ENCODE peak calls at places on chromosomes 2 and 18, in seven cellular contexts. M is breast epithelium, V is stomach, L is Peyer's patch, H is gastrocnemius medialis, D is upper lobe of left lung, P is prostate gland. U is an unnamed sample.
A peak's percentile ranks its signal among the peaks of the same experiment; 100 is the strongest.

GRCh38 chr2:206457188-206457634 is 13.9 kb downstream of the ADAM23 start:
- DNase-seq in M (no peak), V (no peak), L (no peak), H (no peak), D (no peak), P (no peak), U (no peak)

GRCh38 chr2:192030289-192030688 is 164.4 kb downstream of the TMEFF2 start:
- DNase-seq in M (no peak), V (no peak), L (no peak), H (no peak), D (no peak), P (no peak), U (no peak)

GRCh38 chr2:189421644-189422043 is 19.6 kb upstream of the WDR75 start:
- DNase-seq in M (no peak), V (no peak), L (no peak), H (no peak), D (no peak), P (no peak), U (no peak)

GRCh38 chr2:235555356-235555755 is 61.5 kb downstream of the AGAP1 start:
- DNase-seq in M (no peak), V (no peak), L (no peak), H (no peak), D (no peak), P (no peak), U (no peak)

GRCh38 chr2:65296971-65297370 is 69.3 kb downstream of the ACTR2 start:
- DNase-seq in M (no peak), V (no peak), L (no peak), H (no peak), D (no peak), P (no peak), U (no peak)

GRCh38 chr2:59734743-59735142 is 818.7 kb downstream of the BCL11A start:
- DNase-seq in M (no peak), V (no peak), L (no peak), H (no peak), D (no peak), P (no peak), U (no peak)

GRCh38 chr2:122822319-122822718 is 1066.9 kb downstream of the TSN start:
- DNase-seq in M (no peak), V (no peak), L (no peak), H (no peak), D (no peak), P (no peak), U (no peak)

GRCh38 chr2:210617732-210618330 is 61.4 kb downstream of the CPS1 start:
- DNase-seq in M (no peak), V (no peak), L (no peak), H (no peak), D (no peak), P (no peak), U (peak; percentile 22)

GRCh38 chr2:38720613-38721241 is 30.4 kb downstream of the SRSF7 start:
- DNase-seq in M (peak; percentile 93), V (peak; percentile 60), L (peak; percentile 53), H (peak; percentile 88), D (peak; percentile 46), P (peak; percentile 68), U (no peak)

GRCh38 chr18:29378739-29379138 is 1201.8 kb upstream of the CDH2 start:
- DNase-seq in M (no peak), V (no peak), L (no peak), H (no peak), D (no peak), P (no peak), U (no peak)

GRCh38 chr2:7992612-7993596 is 689.0 kb upstream of the ID2 start:
- DNase-seq in M (no peak), V (no peak), L (no peak), H (no peak), D (no peak), P (no peak), U (peak; percentile 24)

GRCh38 chr2:12931211-12931844 is 214.6 kb downstream of the TRIB2 start:
- DNase-seq in M (no peak), V (no peak), L (no peak), H (no peak), D (no peak), P (peak; percentile 10), U (peak; percentile 14)

GRCh38 chr2:18830962-18831361 is 241.6 kb upstream of the NT5C1B start:
- DNase-seq in M (no peak), V (no peak), L (no peak), H (no peak), D (no peak), P (peak; percentile 24), U (no peak)

GRCh38 chr2:71782323-71782722 is 329.0 kb downstream of the DYSF start:
- DNase-seq in M (no peak), V (no peak), L (no peak), H (no peak), D (no peak), P (peak; percentile 1), U (no peak)

GRCh38 chr2:102975996-102976636 is 214.3 kb downstream of the TMEM182 start:
- DNase-seq in M (no peak), V (no peak), L (no peak), H (peak; percentile 30), D (no peak), P (no peak), U (no peak)

GRCh38 chr2:168244318-168244717 is 3.1 kb downstream of the STK39 start:
- DNase-seq in M (no peak), V (peak; percentile 52), L (peak; percentile 68), H (no peak), D (no peak), P (peak; percentile 67), U (no peak)

GRCh38 chr2:170238776-170239175 is 60.8 kb downstream of the MYO3B start:
- DNase-seq in M (no peak), V (no peak), L (no peak), H (no peak), D (no peak), P (no peak), U (no peak)

GRCh38 chr18:8757598-8757997 is 52.2 kb downstream of the MTCL1 start:
- DNase-seq in M (no peak), V (no peak), L (no peak), H (no peak), D (no peak), P (no peak), U (no peak)

GRCh38 chr2:45469314-45470099 is 141.6 kb downstream of the SRBD1 start:
- DNase-seq in M (no peak), V (no peak), L (no peak), H (no peak), D (no peak), P (peak; percentile 53), U (no peak)

GRCh38 chr2:26855516-26855915 is 7.6 kb downstream of the DPYSL5 start:
- DNase-seq in M (no peak), V (no peak), L (no peak), H (no peak), D (no peak), P (no peak), U (no peak)

GRCh38 chr2:25374411-25374810 is 32.7 kb upstream of the DNMT3A start:
- DNase-seq in M (peak; percentile 7), V (no peak), L (peak; percentile 24), H (no peak), D (no peak), P (no peak), U (no peak)

GRCh38 chr2:187527262-187527661 is 27.0 kb downstream of the TFPI start:
- DNase-seq in M (no peak), V (no peak), L (no peak), H (no peak), D (no peak), P (no peak), U (no peak)

GRCh38 chr18:13070460-13070859 is 79.3 kb downstream of the CEP192 start:
- DNase-seq in M (no peak), V (no peak), L (no peak), H (no peak), D (no peak), P (no peak), U (no peak)

GRCh38 chr18:45652703-45653490 is 37.6 kb downstream of the SLC14A2 start:
- DNase-seq in M (no peak), V (no peak), L (no peak), H (no peak), D (no peak), P (no peak), U (peak; percentile 93)

GRCh38 chr2:234446404-234447076 is 50.3 kb downstream of the ARL4C start:
- DNase-seq in M (peak; percentile 79), V (peak; percentile 60), L (peak; percentile 94), H (peak; percentile 60), D (peak; percentile 50), P (peak; percentile 67), U (no peak)
- TF ChIP-seq POLR2A in M (no peak), V (no peak), L (peak; percentile 25), H (peak; percentile 34), D (peak; percentile 72), P (peak; percentile 18), U (no peak)

DNA sequence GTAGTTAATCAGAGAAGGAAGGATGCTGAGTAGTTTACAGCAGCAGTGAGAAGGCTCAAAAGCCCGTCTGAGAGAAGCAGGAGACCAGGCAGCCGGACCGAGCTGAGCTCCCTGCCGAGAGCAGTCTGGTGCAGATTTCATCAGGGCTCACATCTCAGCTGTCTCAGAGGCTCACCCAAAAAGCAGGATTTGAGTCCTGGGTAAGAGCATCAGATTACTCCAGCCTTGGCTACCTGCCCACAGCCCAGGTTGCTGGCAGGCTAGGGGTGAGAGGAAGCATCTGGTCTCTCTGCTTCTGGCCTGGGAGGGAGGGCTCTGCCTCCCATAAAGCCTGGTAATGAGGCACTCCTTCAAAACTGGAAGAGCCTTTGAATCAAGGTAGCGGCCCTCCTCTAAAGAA is 140.5 kb downstream of the ST6GAL2 start:
- DNase-seq in M (no peak), V (no peak), L (no peak), H (no peak), D (no peak), P (no peak), U (no peak)
- TF ChIP-seq POLR2A in M (no peak), V (no peak), L (no peak), H (no peak), D (no peak), P (no peak), U (no peak)

DNA sequence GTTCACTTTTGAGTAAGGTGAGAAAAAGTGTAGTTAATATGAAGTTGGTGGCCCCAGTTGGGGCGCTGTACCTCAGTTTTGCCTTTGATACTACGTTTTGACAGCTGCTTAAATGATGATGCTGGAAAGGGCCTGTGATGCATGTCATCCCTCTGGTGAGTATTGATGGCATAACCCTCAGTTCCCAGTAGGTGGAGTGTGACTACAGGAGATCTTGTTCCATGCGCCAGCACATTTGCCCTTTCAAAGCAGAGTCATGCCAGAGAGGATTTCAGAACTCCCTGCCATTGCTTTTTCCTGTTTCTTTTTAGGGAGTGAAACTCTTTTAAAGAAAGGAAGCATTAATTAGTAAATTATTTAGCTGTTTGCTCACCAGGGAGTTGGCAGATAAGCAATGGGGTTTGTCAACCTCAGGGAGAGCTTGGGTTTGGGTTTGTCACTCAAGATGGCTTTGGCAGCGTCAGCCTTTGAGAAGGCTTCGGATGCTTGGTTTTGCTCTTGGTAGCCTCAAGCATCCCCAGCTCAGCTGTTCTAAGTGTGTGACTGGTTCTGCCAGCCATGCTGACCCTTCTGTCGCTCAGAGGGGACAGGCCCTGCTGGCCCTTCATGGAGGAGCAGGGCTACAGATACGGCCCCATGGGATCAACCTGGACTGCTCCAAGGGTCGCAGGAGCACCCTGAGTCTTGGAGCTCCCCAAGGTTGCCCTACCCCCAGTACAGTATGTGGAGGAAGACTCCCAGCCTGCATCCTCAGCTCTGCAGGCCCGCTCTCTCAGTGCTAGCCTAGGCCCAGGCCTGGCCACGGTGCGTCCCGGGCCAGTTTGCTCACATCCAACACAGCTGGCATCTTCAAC is 29.1 kb downstream of the ARMC9 start:
- DNase-seq in M (peak; percentile 41), V (peak; percentile 55), L (peak; percentile 84), H (peak; percentile 54), D (peak; percentile 52), P (peak; percentile 53), U (peak; percentile 84)
- TF ChIP-seq POLR2A in M (no peak), V (no peak), L (no peak), H (no peak), D (no peak), P (no peak), U (no peak)

GRCh38 chr18:11850821-11851155 is 425 bp upstream of the CHMP1B start:
- DNase-seq in M (no peak), V (no peak), L (no peak), H (no peak), D (no peak), P (no peak), U (peak; percentile 84)
- TF ChIP-seq POLR2A in M (no peak), V (no peak), L (no peak), H (no peak), D (no peak), P (no peak), U (no peak)

U was measured in erythroblast.